ENCODE peak calls at places on chromosome 7, in seven cellular contexts. R, I, Y, Q, O, F and X are unnamed samples.

GRCh38 chr7:155804897-155805825 is 7.1 kb downstream of the SHH start:
- DNase-seq in R (peak; percentile 68), I (peak; percentile 57), Y (no peak), Q (no peak), O (peak; percentile 26), F (no peak), X (peak; percentile 54)

GRCh38 chr7:85004402-85004801 is 182.5 kb downstream of the SEMA3D start:
- DNase-seq in R (no peak), I (peak; percentile 6), Y (no peak), Q (no peak), O (no peak), F (no peak), X (peak; percentile 23)

GRCh38 chr7:153910604-153911003 is 141.6 kb upstream of the DPP6 start:
- DNase-seq in R (no peak), I (no peak), Y (no peak), Q (no peak), O (no peak), F (no peak), X (no peak)

GRCh38 chr7:2882111-2882510 is 38.0 kb upstream of the GNA12 start:
- DNase-seq in R (no peak), I (no peak), Y (no peak), Q (no peak), O (no peak), F (no peak), X (no peak)

GRCh38 chr7:120991133-120991532 is 2.6 kb downstream of the CPED1 start:
- DNase-seq in R (no peak), I (no peak), Y (no peak), Q (no peak), O (no peak), F (no peak), X (no peak)

GRCh38 chr7:28686418-28686800 is 271.7 kb downstream of the TRIL start:
- DNase-seq in R (peak; percentile 81), I (peak; percentile 50), Y (no peak), Q (peak; percentile 78), O (no peak), F (peak; percentile 59), X (peak; percentile 68)

GRCh38 chr7:94043299-94043698 is 39.1 kb upstream of the BET1 start:
- DNase-seq in R (peak; percentile 69), I (peak; percentile 72), Y (no peak), Q (peak; percentile 90), O (no peak), F (no peak), X (peak; percentile 21)

GRCh38 chr7:41199136-41199535 is 503.8 kb downstream of the INHBA start:
- DNase-seq in R (no peak), I (no peak), Y (no peak), Q (no peak), O (no peak), F (no peak), X (no peak)

GRCh38 chr7:108146070-108146842 is 16.1 kb upstream of the LAMB4 start:
- DNase-seq in R (peak; percentile 75), I (peak; percentile 80), Y (peak; percentile 44), Q (peak; percentile 65), O (peak; percentile 2), F (peak; percentile 80), X (peak; percentile 72)

GRCh38 chr7:76369011-76369410 is 10.2 kb upstream of the YWHAG start:
- DNase-seq in R (peak; percentile 33), I (no peak), Y (no peak), Q (no peak), O (no peak), F (no peak), X (no peak)

GRCh38 chr7:92699560-92699959 is 109.4 kb upstream of the FAM133B start:
- DNase-seq in R (peak; percentile 56), I (peak; percentile 35), Y (no peak), Q (peak; percentile 19), O (no peak), F (no peak), X (no peak)

GRCh38 chr7:126569402-126569801 is 683.3 kb downstream of the GRM8 start:
- DNase-seq in R (peak; percentile 72), I (no peak), Y (no peak), Q (peak; percentile 6), O (no peak), F (no peak), X (no peak)

GRCh38 chr7:16982640-16983103 is 100.9 kb upstream of the AGR3 start:
- DNase-seq in R (peak; percentile 54), I (peak; percentile 61), Y (peak; percentile 45), Q (peak; percentile 70), O (peak; percentile 17), F (peak; percentile 35), X (peak; percentile 16)

GRCh38 chr7:28301148-28301641 is 111.1 kb upstream of the CREB5 start:
- DNase-seq in R (peak; percentile 61), I (peak; percentile 49), Y (no peak), Q (peak; percentile 68), O (no peak), F (no peak), X (no peak)

GRCh38 chr7:158366916-158367633 is 220.5 kb downstream of the PTPRN2 start:
- DNase-seq in R (no peak), I (no peak), Y (no peak), Q (no peak), O (no peak), F (no peak), X (no peak)

GRCh38 chr7:16803881-16804673 is 722 bp downstream of the AGR2 start:
- DNase-seq in R (peak; percentile 41), I (no peak), Y (no peak), Q (peak; percentile 76), O (no peak), F (no peak), X (no peak)

GRCh38 chr7:105198223-105198622 is 184.2 kb downstream of the KMT2E start:
- DNase-seq in R (peak; percentile 71), I (peak; percentile 92), Y (no peak), Q (peak; percentile 76), O (no peak), F (peak; percentile 20), X (peak; percentile 87)

GRCh38 chr7:132295198-132295597 is 281.1 kb downstream of the PLXNA4 start:
- DNase-seq in R (peak; percentile 68), I (peak; percentile 6), Y (no peak), Q (no peak), O (no peak), F (no peak), X (peak; percentile 13)

GRCh38 chr7:50795253-50795652 is 12.6 kb upstream of the GRB10 start:
- DNase-seq in R (no peak), I (no peak), Y (no peak), Q (no peak), O (no peak), F (no peak), X (no peak)

GRCh38 chr7:4226166-4226857 is 455.8 kb upstream of the FOXK1 start:
- DNase-seq in R (no peak), I (no peak), Y (no peak), Q (no peak), O (no peak), F (no peak), X (no peak)

GRCh38 chr7:54967384-54967783 is 51.4 kb upstream of the EGFR start:
- DNase-seq in R (peak; percentile 100), I (peak; percentile 60), Y (no peak), Q (peak; percentile 100), O (no peak), F (no peak), X (no peak)

GRCh38 chr7:48175019-48175418 is 3.8 kb downstream of the ABCA13 start:
- DNase-seq in R (no peak), I (no peak), Y (no peak), Q (no peak), O (no peak), F (no peak), X (no peak)

GRCh38 chr7:20113423-20114027 is 103.7 kb downstream of the MACC1 start:
- DNase-seq in R (no peak), I (no peak), Y (no peak), Q (no peak), O (no peak), F (no peak), X (no peak)